ENCODE peak calls at places on chromosomes 11 and 22, in four cellular contexts. One of them, this sample, is unnamed.
A peak's percentile ranks its signal among the peaks of the same experiment; 100 is the strongest.

GRCh38 chr22:37507731-37508130 is 11.5 kb downstream of the CARD10 start:
- DNase-seq in right lobe of liver: no peak
- DNase-seq in spleen: no peak
- DNase-seq in tibial nerve: no peak
- DNase-seq in this sample: no peak

GRCh38 chr11:68003846-68004550 is at the start of gene UNC93B1:
- DNase-seq in right lobe of liver: peak; percentile 94
- DNase-seq in spleen: peak; percentile 98
- DNase-seq in tibial nerve: peak; percentile 90
- DNase-seq in this sample: peak; percentile 89

GRCh38 chr11:27305751-27306150 is 57.3 kb downstream of the CCDC34 start:
- DNase-seq in tibial nerve: no peak
- DNase-seq in right lobe of liver: peak; percentile 84
- DNase-seq in spleen: no peak
- DNase-seq in this sample: no peak

GRCh38 chr11:123166095-123166559 is 28.9 kb downstream of the CLMP start:
- DNase-seq in tibial nerve: peak; percentile 35
- DNase-seq in spleen: no peak
- DNase-seq in right lobe of liver: no peak
- DNase-seq in this sample: peak; percentile 11

GRCh38 chr11:28524098-28524497 is 415.9 kb downstream of the METTL15 start:
- DNase-seq in tibial nerve: no peak
- DNase-seq in spleen: no peak
- DNase-seq in right lobe of liver: no peak
- DNase-seq in this sample: no peak

GRCh38 chr22:46347646-46348045 is 12.1 kb downstream of the TRMU start:
- DNase-seq in right lobe of liver: no peak
- DNase-seq in spleen: peak; percentile 38
- DNase-seq in tibial nerve: no peak
- DNase-seq in this sample: no peak

GRCh38 chr11:77083553-77084245 is 16.9 kb downstream of the CAPN5 start:
- DNase-seq in right lobe of liver: peak; percentile 41
- DNase-seq in tibial nerve: no peak
- DNase-seq in spleen: peak; percentile 70
- DNase-seq in this sample: no peak

GRCh38 chr11:8839957-8840945 is 70.7 kb upstream of the AKIP1 start:
- DNase-seq in spleen: peak; percentile 52
- DNase-seq in tibial nerve: no peak
- DNase-seq in right lobe of liver: no peak
- DNase-seq in this sample: no peak

GRCh38 chr11:26580929-26581328 is 8.9 kb upstream of the MUC15 start:
- DNase-seq in spleen: no peak
- DNase-seq in right lobe of liver: no peak
- DNase-seq in tibial nerve: no peak
- DNase-seq in this sample: no peak

GRCh38 chr22:31080848-31081649 is at the start of gene SMTN:
- DNase-seq in right lobe of liver: peak; percentile 94
- DNase-seq in tibial nerve: peak; percentile 88
- DNase-seq in spleen: peak; percentile 97
- DNase-seq in this sample: peak; percentile 94

GRCh38 chr22:28582806-28583205 is 96.8 kb downstream of the TTC28 start:
- DNase-seq in spleen: no peak
- DNase-seq in tibial nerve: no peak
- DNase-seq in right lobe of liver: no peak
- DNase-seq in this sample: no peak

GRCh38 chr22:49751318-49751967 is 76.2 kb downstream of the BRD1 start:
- DNase-seq in spleen: no peak
- DNase-seq in tibial nerve: no peak
- DNase-seq in right lobe of liver: no peak
- DNase-seq in this sample: no peak

GRCh38 chr11:35815556-35816315 is 128.1 kb upstream of the LDLRAD3 start:
- DNase-seq in spleen: no peak
- DNase-seq in right lobe of liver: peak; percentile 79
- DNase-seq in tibial nerve: no peak
- DNase-seq in this sample: no peak

GRCh38 chr22:32823024-32823730 is 21.7 kb downstream of the TIMP3 start:
- DNase-seq in spleen: no peak
- DNase-seq in right lobe of liver: peak; percentile 57
- DNase-seq in tibial nerve: no peak
- DNase-seq in this sample: peak; percentile 64

GRCh38 chr11:46306296-46306853 is 28.9 kb downstream of the CREB3L1 start:
- DNase-seq in tibial nerve: no peak
- DNase-seq in right lobe of liver: no peak
- DNase-seq in spleen: no peak
- DNase-seq in this sample: no peak

GRCh38 chr11:69918231-69918937 is 99.2 kb upstream of the FGF3 start:
- DNase-seq in right lobe of liver: peak; percentile 70
- DNase-seq in tibial nerve: no peak
- DNase-seq in spleen: no peak
- DNase-seq in this sample: no peak

GRCh38 chr11:120108154-120108784 is 29.6 kb downstream of the TRIM29 start:
- DNase-seq in spleen: peak; percentile 88
- DNase-seq in right lobe of liver: peak; percentile 74
- DNase-seq in tibial nerve: peak; percentile 65
- DNase-seq in this sample: peak; percentile 35

GRCh38 chr11:93567406-93567819 is 24.2 kb upstream of the SMCO4 start:
- DNase-seq in right lobe of liver: peak; percentile 97
- DNase-seq in spleen: no peak
- DNase-seq in tibial nerve: no peak
- DNase-seq in this sample: no peak

GRCh38 chr11:63813563-63814382 is 517 bp downstream of the SPINDOC start:
- DNase-seq in tibial nerve: peak; percentile 18
- DNase-seq in spleen: peak; percentile 84
- DNase-seq in right lobe of liver: no peak
- DNase-seq in this sample: peak; percentile 57

GRCh38 chr22:27534720-27535125 is 266.8 kb downstream of the MN1 start:
- DNase-seq in right lobe of liver: no peak
- DNase-seq in spleen: peak; percentile 11
- DNase-seq in tibial nerve: no peak
- DNase-seq in this sample: no peak

GRCh38 chr11:6320411-6321207 is at the start of gene CAVIN3:
- DNase-seq in spleen: peak; percentile 80
- DNase-seq in tibial nerve: peak; percentile 84
- DNase-seq in right lobe of liver: peak; percentile 59
- DNase-seq in this sample: peak; percentile 23

GRCh38 chr11:113694390-113694789 is 11.7 kb downstream of the TMPRSS5 start:
- DNase-seq in tibial nerve: no peak
- DNase-seq in right lobe of liver: no peak
- DNase-seq in spleen: no peak
- DNase-seq in this sample: no peak

GRCh38 chr11:61976813-61977475 is 9.5 kb upstream of the FTH1 start:
- DNase-seq in spleen: peak; percentile 44
- DNase-seq in right lobe of liver: peak; percentile 45
- DNase-seq in tibial nerve: no peak
- DNase-seq in this sample: no peak

GRCh38 chr11:62504158-62504973 is 42.2 kb downstream of the AHNAK start:
- DNase-seq in tibial nerve: no peak
- DNase-seq in spleen: no peak
- DNase-seq in right lobe of liver: no peak
- DNase-seq in this sample: no peak

GRCh38 chr11:72350752-72351151 is 83.6 kb downstream of the CLPB start:
- DNase-seq in spleen: no peak
- DNase-seq in tibial nerve: no peak
- DNase-seq in right lobe of liver: no peak
- DNase-seq in this sample: no peak

GRCh38 chr11:93236741-93237675 is 39.2 kb upstream of the SLC36A4 start:
- DNase-seq in tibial nerve: no peak
- DNase-seq in right lobe of liver: no peak
- DNase-seq in spleen: no peak
- DNase-seq in this sample: peak; percentile 30

GRCh38 chr11:6365659-6366058 is 24.6 kb upstream of the SMPD1 start:
- DNase-seq in spleen: no peak
- DNase-seq in right lobe of liver: peak; percentile 88
- DNase-seq in tibial nerve: no peak
- DNase-seq in this sample: no peak

GRCh38 chr11:97325693-97326092 is 935.9 kb downstream of the JRKL start:
- DNase-seq in right lobe of liver: no peak
- DNase-seq in spleen: peak; percentile 37
- DNase-seq in tibial nerve: no peak
- DNase-seq in this sample: no peak

GRCh38 chr11:45037425-45038005 is 86.8 kb upstream of the TP53I11 start:
- DNase-seq in tibial nerve: no peak
- DNase-seq in spleen: no peak
- DNase-seq in right lobe of liver: no peak
- DNase-seq in this sample: no peak

GRCh38 chr11:117410238-117410637 is 82.6 kb downstream of the CEP164 start:
- DNase-seq in tibial nerve: no peak
- DNase-seq in spleen: no peak
- DNase-seq in right lobe of liver: no peak
- DNase-seq in this sample: no peak

GRCh38 chr11:103947566-103947919 is 88.9 kb upstream of the DDI1 start:
- DNase-seq in right lobe of liver: no peak
- DNase-seq in spleen: no peak
- DNase-seq in tibial nerve: no peak
- DNase-seq in this sample: no peak

GRCh38 chr11:100730266-100730665 is 43.2 kb downstream of the ARHGAP42 start:
- DNase-seq in tibial nerve: no peak
- DNase-seq in spleen: no peak
- DNase-seq in right lobe of liver: no peak
- DNase-seq in this sample: no peak

DNA sequence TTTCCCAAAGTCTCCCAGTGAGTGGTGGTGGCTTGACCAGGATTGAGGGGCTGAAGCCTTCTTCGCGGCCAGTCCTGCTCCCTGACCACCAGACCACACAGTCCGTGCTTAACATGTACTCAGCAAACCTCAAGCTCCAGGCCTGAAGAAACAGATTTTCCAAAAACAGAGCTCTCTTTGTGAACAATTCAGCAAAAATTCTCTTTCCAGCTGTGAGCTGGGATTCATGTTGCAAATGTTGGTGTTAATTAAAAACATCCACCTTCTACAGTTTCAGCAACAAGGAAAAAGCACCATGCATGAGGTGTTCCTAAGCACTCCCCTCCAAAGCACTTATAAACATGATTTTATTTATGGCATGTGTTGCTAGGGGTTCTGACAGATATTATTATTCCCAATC is 129.5 kb downstream of the ETS1 start:
- DNase-seq in right lobe of liver: no peak
- DNase-seq in tibial nerve: no peak
- DNase-seq in spleen: no peak
- DNase-seq in this sample: no peak
- TF ChIP-seq POLR2A in right lobe of liver: no peak
- TF ChIP-seq POLR2A in tibial nerve: no peak
- TF ChIP-seq POLR2A in spleen: no peak
- TF ChIP-seq POLR2A in this sample: no peak

GRCh38 chr22:22909605-22910271 is 22.1 kb downstream of the IGLL5 start:
- DNase-seq in spleen: peak; percentile 41
- DNase-seq in right lobe of liver: no peak
- DNase-seq in tibial nerve: no peak
- DNase-seq in this sample: no peak

GRCh38 chr22:22908941-22909604 is 21.5 kb downstream of the IGLL5 start:
- DNase-seq in right lobe of liver: no peak
- DNase-seq in spleen: peak; percentile 21
- DNase-seq in tibial nerve: no peak
- DNase-seq in this sample: no peak

GRCh38 chr22:22908495-22908861 is 20.9 kb downstream of the IGLL5 start:
- DNase-seq in right lobe of liver: no peak
- DNase-seq in spleen: no peak
- DNase-seq in tibial nerve: no peak
- DNase-seq in this sample: no peak

GRCh38 chr22:22907551-22908494 is 20.2 kb downstream of the IGLL5 start:
- DNase-seq in right lobe of liver: no peak
- DNase-seq in spleen: peak; percentile 64
- DNase-seq in tibial nerve: no peak
- DNase-seq in this sample: no peak

GRCh38 chr22:22906907-22907550 is 19.4 kb downstream of the IGLL5 start:
- DNase-seq in spleen: peak; percentile 51
- DNase-seq in tibial nerve: no peak
- DNase-seq in right lobe of liver: no peak
- DNase-seq in this sample: no peak
- TF ChIP-seq POLR2A in spleen: no peak
- TF ChIP-seq POLR2A in tibial nerve: no peak
- TF ChIP-seq POLR2A in right lobe of liver: no peak
- TF ChIP-seq POLR2A in this sample: no peak

DNA sequence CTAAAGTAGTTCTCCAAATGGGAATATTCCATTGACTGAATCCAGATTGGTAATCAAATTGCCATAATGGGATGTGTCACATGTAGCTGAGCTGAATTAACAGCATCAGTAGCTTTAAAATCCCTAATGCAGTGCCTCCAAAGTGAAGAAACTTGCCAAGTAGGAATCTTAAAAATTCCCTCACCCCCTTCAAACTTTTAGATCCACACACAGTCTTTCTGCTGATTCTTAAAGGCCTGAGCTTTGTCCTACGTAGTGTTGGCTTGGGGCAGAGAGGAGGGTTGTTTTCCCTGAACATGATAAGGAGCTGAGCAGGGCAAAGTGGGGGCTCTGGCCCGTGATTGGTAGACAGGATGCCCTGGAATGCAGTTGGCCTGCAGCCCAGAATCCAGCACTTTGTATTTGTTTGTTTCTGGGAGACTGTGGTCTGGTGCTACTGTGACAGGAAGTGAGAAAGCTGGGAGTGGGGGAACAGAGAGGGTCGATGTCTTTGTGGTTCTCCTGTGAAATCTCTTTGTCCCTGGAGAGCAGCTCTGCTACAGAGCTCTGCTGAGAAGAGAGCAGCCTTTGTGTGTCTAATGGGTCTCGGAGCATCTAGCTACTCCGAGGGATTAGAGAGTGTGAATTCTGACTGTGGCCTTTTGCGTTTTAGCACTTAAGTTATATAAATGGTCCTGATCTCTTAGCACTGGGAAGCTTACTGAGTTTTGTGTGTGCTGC is 16.9 kb downstream of the CTNND1 start:
- DNase-seq in tibial nerve: peak; percentile 86
- DNase-seq in spleen: peak; percentile 79
- DNase-seq in right lobe of liver: peak; percentile 96
- DNase-seq in this sample: no peak
- TF ChIP-seq POLR2A in tibial nerve: peak; percentile 38
- TF ChIP-seq POLR2A in spleen: no peak
- TF ChIP-seq POLR2A in right lobe of liver: peak; percentile 49
- TF ChIP-seq POLR2A in this sample: no peak

GRCh38 chr11:128498846-128499245 is 88.5 kb downstream of the ETS1 start:
- DNase-seq in tibial nerve: no peak
- DNase-seq in right lobe of liver: no peak
- DNase-seq in spleen: no peak
- DNase-seq in this sample: no peak

GRCh38 chr11:128499613-128500213 is 87.6 kb downstream of the ETS1 start:
- DNase-seq in right lobe of liver: no peak
- DNase-seq in tibial nerve: no peak
- DNase-seq in spleen: no peak
- DNase-seq in this sample: no peak

GRCh38 chr11:128496684-128497056 is 90.7 kb downstream of the ETS1 start:
- DNase-seq in right lobe of liver: no peak
- DNase-seq in tibial nerve: no peak
- DNase-seq in spleen: no peak
- DNase-seq in this sample: no peak

GRCh38 chr11:128496249-128496648 is 91.1 kb downstream of the ETS1 start:
- DNase-seq in right lobe of liver: no peak
- DNase-seq in tibial nerve: no peak
- DNase-seq in spleen: no peak
- DNase-seq in this sample: no peak

GRCh38 chr11:128497057-128497957 is 90.1 kb downstream of the ETS1 start:
- DNase-seq in tibial nerve: no peak
- DNase-seq in right lobe of liver: peak; percentile 66
- DNase-seq in spleen: no peak
- DNase-seq in this sample: no peak
- TF ChIP-seq POLR2A in tibial nerve: no peak
- TF ChIP-seq POLR2A in right lobe of liver: no peak
- TF ChIP-seq POLR2A in spleen: no peak
- TF ChIP-seq POLR2A in this sample: no peak

This sample was measured in erythroblast.